ENCODE peak calls at places on chromosome 5, in eight cellular contexts. V, P, R, A, O, T, G and N are unnamed samples.

GRCh38 chr5:76638466-76638865 is 15.3 kb upstream of the F2RL2 start:
- DNase-seq in R (no peak), G (peak), O (no peak), T (no peak), A (no peak), P (no peak), V (no peak), N (no peak)

GRCh38 chr5:176868731-176869130 is 30.4 kb downstream of the HK3 start:
- DNase-seq in P (no peak), G (no peak), A (no peak), V (no peak), T (no peak), O (no peak), R (no peak), N (no peak)

GRCh38 chr5:132090107-132090506 is 16.5 kb downstream of the CSF2 start:
- DNase-seq in V (no peak), G (peak), T (peak), P (peak), R (no peak), O (peak), A (no peak), N (peak)

GRCh38 chr5:94690778-94691177 is 72.3 kb downstream of the SLF1 start:
- DNase-seq in O (no peak), R (no peak), G (peak), P (peak), T (no peak), V (no peak), A (no peak), N (no peak)

GRCh38 chr5:71924980-71925379 is 182.3 kb upstream of the MAP1B start:
- DNase-seq in V (no peak), P (peak), O (no peak), A (no peak), R (peak), G (peak), T (peak), N (peak)

GRCh38 chr5:100903036-100903887 is at the start of gene ST8SIA4:
- DNase-seq in P (peak), R (peak), A (peak), T (peak), V (peak), G (peak), O (peak), N (peak)

GRCh38 chr5:72459089-72459661 is 48.0 kb downstream of the ZNF366 start:
- DNase-seq in G (peak), T (no peak), R (no peak), A (no peak), V (no peak), P (no peak), O (no peak), N (no peak)

GRCh38 chr5:89236900-89237299 is 353.9 kb upstream of the MEF2C start:
- DNase-seq in R (no peak), A (no peak), O (no peak), P (peak), G (no peak), V (no peak), T (no peak), N (no peak)

GRCh38 chr5:173457482-173457881 is 129.3 kb upstream of the STC2 start:
- DNase-seq in T (no peak), V (no peak), R (no peak), G (no peak), A (no peak), O (no peak), P (peak), N (no peak)

GRCh38 chr5:14668247-14668646 is 3.7 kb downstream of the OTULIN start:
- DNase-seq in V (no peak), G (no peak), T (no peak), O (no peak), R (no peak), P (no peak), A (no peak), N (no peak)

GRCh38 chr5:151534345-151534744 is 56.8 kb downstream of the FAT2 start:
- DNase-seq in O (no peak), A (no peak), T (no peak), V (no peak), G (no peak), R (peak), P (no peak), N (no peak)

GRCh38 chr5:58085800-58086199 is 374.1 kb downstream of the PLK2 start:
- DNase-seq in G (peak), O (peak), T (peak), P (no peak), V (no peak), A (no peak), R (no peak), N (peak)

GRCh38 chr5:153896701-153897100 is 142.0 kb downstream of the FAM114A2 start:
- DNase-seq in O (no peak), R (no peak), T (peak), P (peak), V (no peak), G (peak), A (no peak), N (peak)

GRCh38 chr5:116032094-116032517 is at the start of gene ARL14EPL:
- DNase-seq in T (peak), R (no peak), V (peak), O (peak), A (peak), G (peak), P (peak), N (peak)

GRCh38 chr5:43042626-43043399 is 2.7 kb upstream of the ANXA2R start:
- DNase-seq in P (peak), T (peak), G (peak), O (no peak), V (no peak), R (peak), A (peak), N (peak)

GRCh38 chr5:43773032-43773830 is 170.3 kb downstream of the NNT start:
- DNase-seq in V (no peak), A (no peak), P (peak), T (peak), R (no peak), O (peak), G (peak), N (peak)

GRCh38 chr5:6370580-6370979 is 7.8 kb downstream of the MED10 start:
- DNase-seq in G (no peak), V (no peak), R (no peak), A (no peak), O (no peak), T (no peak), P (no peak), N (no peak)

GRCh38 chr5:1476967-1477310 is 31.7 kb upstream of the SLC6A3 start:
- DNase-seq in A (no peak), P (no peak), V (no peak), R (no peak), T (no peak), G (no peak), O (no peak), N (no peak)

GRCh38 chr5:16489322-16489791 is 23.8 kb upstream of the ZNF622 start:
- DNase-seq in G (peak), O (peak), A (no peak), P (peak), V (peak), R (peak), T (peak), N (peak)

GRCh38 chr5:174327317-174327864 is 281.9 kb downstream of the NSG2 start:
- DNase-seq in T (peak), G (peak), R (peak), O (peak), A (peak), V (peak), P (peak), N (peak)

GRCh38 chr5:24816206-24816605 is 171.4 kb upstream of the CDH10 start:
- DNase-seq in V (no peak), G (no peak), T (no peak), P (no peak), R (no peak), O (no peak), A (no peak), N (no peak)

GRCh38 chr5:179407191-179408175 is 62.2 kb upstream of the ADAMTS2 start:
- DNase-seq in A (no peak), G (no peak), O (no peak), P (peak), R (no peak), V (no peak), T (peak), N (no peak)

GRCh38 chr5:177389368-177390169 is 5.3 kb downstream of the SLC34A1 start:
- DNase-seq in T (peak), V (no peak), O (peak), G (peak), R (no peak), A (no peak), P (peak), N (peak)

GRCh38 chr5:60208681-60209080 is 315.2 kb upstream of the PDE4D start:
- DNase-seq in A (no peak), V (no peak), T (no peak), P (no peak), R (no peak), O (no peak), G (no peak), N (no peak)

GRCh38 chr5:83368835-83369234 is 102.7 kb upstream of the VCAN start:
- DNase-seq in G (peak), V (no peak), T (peak), O (no peak), A (no peak), R (no peak), P (no peak), N (no peak)

GRCh38 chr5:140298183-140298601 is 4.7 kb downstream of the PFDN1 start:
- DNase-seq in V (no peak), G (peak), P (peak), R (no peak), A (no peak), T (peak), O (no peak), N (peak)

GRCh38 chr5:27810458-27810857 is 772.1 kb upstream of the CDH9 start:
- DNase-seq in G (peak), R (no peak), V (no peak), O (no peak), P (no peak), A (no peak), T (no peak), N (peak)

GRCh38 chr5:60797482-60798153 is 46.5 kb downstream of the ELOVL7 start:
- DNase-seq in R (no peak), P (no peak), A (no peak), T (no peak), G (no peak), O (no peak), V (no peak), N (no peak)

GRCh38 chr5:138275379-138275782 is 960 bp upstream of the GFRA3 start:
- DNase-seq in T (no peak), R (no peak), V (peak), G (no peak), A (no peak), O (no peak), P (peak), N (no peak)

GRCh38 chr5:81424728-81425127 is 30.8 kb upstream of the ACOT12 start:
- DNase-seq in A (no peak), P (no peak), O (no peak), G (peak), T (no peak), R (no peak), V (no peak), N (no peak)